ENCODE peak calls at places on chromosomes 6 and 20, in five cellular contexts. One of them, this sample, is unnamed.

GRCh38 chr6:119344306-119344705 is 5.3 kb downstream of the MAN1A1 start:
- DNase-seq in neural crest cell: no peak
- DNase-seq in RWPE1: no peak
- DNase-seq in lower lobe of right lung: no peak
- DNase-seq in AG09319: no peak
- DNase-seq in this sample: no peak

GRCh38 chr6:108117427-108118358 is 43.2 kb upstream of the OSTM1 start:
- DNase-seq in neural crest cell: no peak
- DNase-seq in RWPE1: no peak
- DNase-seq in lower lobe of right lung: peak
- DNase-seq in AG09319: no peak
- DNase-seq in this sample: no peak

GRCh38 chr6:17115251-17116089 is 13.6 kb downstream of the STMND1 start:
- DNase-seq in neural crest cell: no peak
- DNase-seq in RWPE1: peak
- DNase-seq in lower lobe of right lung: no peak
- DNase-seq in AG09319: peak
- DNase-seq in this sample: peak

GRCh38 chr6:115441671-115442070 is 619.0 kb downstream of the FRK start:
- DNase-seq in neural crest cell: no peak
- DNase-seq in RWPE1: no peak
- DNase-seq in lower lobe of right lung: no peak
- DNase-seq in AG09319: peak
- DNase-seq in this sample: no peak

GRCh38 chr20:63014710-63015109 is 7.9 kb upstream of the BHLHE23 start:
- DNase-seq in neural crest cell: peak
- DNase-seq in RWPE1: no peak
- DNase-seq in lower lobe of right lung: no peak
- DNase-seq in AG09319: no peak
- DNase-seq in this sample: no peak

GRCh38 chr6:136069119-136069518 is 181.0 kb downstream of the MTFR2 start:
- DNase-seq in neural crest cell: no peak
- DNase-seq in RWPE1: peak
- DNase-seq in lower lobe of right lung: no peak
- DNase-seq in AG09319: peak
- DNase-seq in this sample: peak

GRCh38 chr20:4289875-4290274 is 274.5 kb upstream of the RNF24 start:
- DNase-seq in neural crest cell: no peak
- DNase-seq in RWPE1: no peak
- DNase-seq in lower lobe of right lung: no peak
- DNase-seq in AG09319: no peak
- DNase-seq in this sample: no peak

GRCh38 chr6:14596410-14596809 is 478.8 kb downstream of the CD83 start:
- DNase-seq in neural crest cell: no peak
- DNase-seq in RWPE1: peak
- DNase-seq in lower lobe of right lung: peak
- DNase-seq in AG09319: no peak
- DNase-seq in this sample: peak

GRCh38 chr6:113634352-113635163 is 222.6 kb upstream of the MARCKS start:
- DNase-seq in neural crest cell: no peak
- DNase-seq in RWPE1: no peak
- DNase-seq in lower lobe of right lung: no peak
- DNase-seq in AG09319: no peak
- DNase-seq in this sample: peak

GRCh38 chr6:17015551-17016381 is 86.1 kb upstream of the STMND1 start:
- DNase-seq in neural crest cell: no peak
- DNase-seq in RWPE1: no peak
- DNase-seq in lower lobe of right lung: peak
- DNase-seq in AG09319: no peak
- DNase-seq in this sample: peak

GRCh38 chr6:151436814-151437213 is 15.1 kb downstream of the RMND1 start:
- DNase-seq in neural crest cell: no peak
- DNase-seq in RWPE1: no peak
- DNase-seq in lower lobe of right lung: no peak
- DNase-seq in AG09319: peak
- DNase-seq in this sample: peak

GRCh38 chr20:53884859-53885654 is 185.3 kb downstream of the BCAS1 start:
- DNase-seq in neural crest cell: no peak
- DNase-seq in RWPE1: no peak
- DNase-seq in lower lobe of right lung: no peak
- DNase-seq in AG09319: no peak
- DNase-seq in this sample: peak

GRCh38 chr20:50729925-50730764 is 1.2 kb upstream of the PARD6B start:
- DNase-seq in neural crest cell: no peak
- DNase-seq in RWPE1: peak
- DNase-seq in lower lobe of right lung: no peak
- DNase-seq in AG09319: no peak
- DNase-seq in this sample: no peak

GRCh38 chr6:45299096-45299581 is 29.0 kb upstream of the RUNX2 start:
- DNase-seq in neural crest cell: no peak
- DNase-seq in RWPE1: no peak
- DNase-seq in lower lobe of right lung: peak
- DNase-seq in AG09319: no peak
- DNase-seq in this sample: no peak

GRCh38 chr6:80454197-80454596 is 347.7 kb downstream of the BCKDHB start:
- DNase-seq in neural crest cell: no peak
- DNase-seq in RWPE1: peak
- DNase-seq in lower lobe of right lung: no peak
- DNase-seq in AG09319: peak
- DNase-seq in this sample: peak

GRCh38 chr6:166435574-166435973 is 52.8 kb upstream of the MPC1 start:
- DNase-seq in neural crest cell: no peak
- DNase-seq in RWPE1: no peak
- DNase-seq in lower lobe of right lung: no peak
- DNase-seq in AG09319: no peak
- DNase-seq in this sample: no peak

GRCh38 chr6:439681-440167 is 48.2 kb downstream of the IRF4 start:
- DNase-seq in neural crest cell: no peak
- DNase-seq in RWPE1: no peak
- DNase-seq in lower lobe of right lung: no peak
- DNase-seq in AG09319: no peak
- DNase-seq in this sample: no peak

GRCh38 chr6:71277926-71278594 is 10.6 kb upstream of the OGFRL1 start:
- DNase-seq in neural crest cell: no peak
- DNase-seq in RWPE1: no peak
- DNase-seq in lower lobe of right lung: no peak
- DNase-seq in AG09319: no peak
- DNase-seq in this sample: peak

GRCh38 chr20:58374027-58374850 is 14.8 kb upstream of the VAPB start:
- DNase-seq in neural crest cell: no peak
- DNase-seq in RWPE1: no peak
- DNase-seq in lower lobe of right lung: peak
- DNase-seq in AG09319: no peak
- DNase-seq in this sample: no peak

GRCh38 chr6:168128631-168129291 is 49.7 kb upstream of the FRMD1 start:
- DNase-seq in neural crest cell: no peak
- DNase-seq in RWPE1: no peak
- DNase-seq in lower lobe of right lung: no peak
- DNase-seq in AG09319: no peak
- DNase-seq in this sample: no peak

GRCh38 chr6:41523957-41524633 is 22.1 kb upstream of the FOXP4 start:
- DNase-seq in neural crest cell: no peak
- DNase-seq in RWPE1: no peak
- DNase-seq in lower lobe of right lung: no peak
- DNase-seq in AG09319: no peak
- DNase-seq in this sample: no peak

GRCh38 chr6:136051140-136051775 is 198.9 kb downstream of the MTFR2 start:
- DNase-seq in neural crest cell: no peak
- DNase-seq in RWPE1: no peak
- DNase-seq in lower lobe of right lung: no peak
- DNase-seq in AG09319: no peak
- DNase-seq in this sample: no peak

GRCh38 chr6:156449128-156449527 is 328.1 kb upstream of the ARID1B start:
- DNase-seq in neural crest cell: no peak
- DNase-seq in RWPE1: peak
- DNase-seq in lower lobe of right lung: no peak
- DNase-seq in AG09319: no peak
- DNase-seq in this sample: peak
- TF ChIP-seq CTCF in neural crest cell: no peak
- TF ChIP-seq CTCF in RWPE1: peak
- TF ChIP-seq CTCF in lower lobe of right lung: no peak
- TF ChIP-seq CTCF in AG09319: no peak
- TF ChIP-seq CTCF in this sample: peak

DNA sequence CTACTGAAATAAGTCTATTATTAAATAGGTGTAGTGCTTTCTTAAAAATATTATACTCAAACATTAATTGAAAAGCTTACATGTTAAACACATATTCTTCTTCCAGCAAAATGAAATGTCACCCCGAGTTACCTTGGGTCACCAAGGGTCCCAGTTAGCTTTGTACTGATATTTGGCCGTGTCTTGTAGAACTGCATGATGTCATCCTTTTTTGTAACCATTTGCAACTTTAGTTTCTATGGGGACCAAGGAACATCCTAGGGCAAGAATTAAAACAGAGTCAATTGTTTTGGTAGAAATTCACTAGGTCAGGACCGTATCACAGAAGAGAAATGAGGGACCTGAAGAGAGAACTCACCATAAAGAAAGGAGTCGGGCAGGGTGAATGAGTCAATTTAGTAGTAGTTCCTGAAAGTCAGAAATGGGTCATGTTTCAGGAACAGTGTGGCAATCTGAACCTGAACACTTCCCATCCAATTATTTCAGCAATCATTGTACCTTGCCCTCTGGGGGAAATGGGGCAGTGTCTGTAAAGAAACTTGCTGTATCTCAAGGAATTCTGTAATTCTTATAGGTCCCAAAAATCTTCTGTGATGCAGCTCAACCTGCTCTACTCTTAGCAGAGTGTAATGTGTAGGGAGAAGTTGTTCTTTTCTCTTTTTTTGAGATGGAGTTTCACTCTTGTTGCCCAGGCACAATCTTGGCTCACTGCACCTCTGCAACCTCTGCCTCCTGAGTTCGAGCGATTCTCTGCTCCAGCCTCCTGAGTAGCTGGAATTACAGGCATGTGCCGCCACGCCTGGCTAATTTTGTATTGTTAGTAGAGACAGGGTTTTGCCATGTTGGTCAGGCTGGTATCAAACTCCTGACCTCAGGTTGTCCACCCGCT is 5.4 kb upstream of the AKAP7 start:
- DNase-seq in neural crest cell: no peak
- DNase-seq in RWPE1: peak
- DNase-seq in lower lobe of right lung: no peak
- DNase-seq in AG09319: no peak
- DNase-seq in this sample: peak
- TF ChIP-seq CTCF in neural crest cell: no peak
- TF ChIP-seq CTCF in RWPE1: no peak
- TF ChIP-seq CTCF in lower lobe of right lung: no peak
- TF ChIP-seq CTCF in AG09319: no peak
- TF ChIP-seq CTCF in this sample: no peak

GRCh38 chr6:147970970-147971369 is 371.7 kb upstream of the SASH1 start:
- DNase-seq in neural crest cell: no peak
- DNase-seq in RWPE1: no peak
- DNase-seq in lower lobe of right lung: no peak
- DNase-seq in AG09319: no peak
- DNase-seq in this sample: peak
- TF ChIP-seq CTCF in neural crest cell: peak
- TF ChIP-seq CTCF in RWPE1: no peak
- TF ChIP-seq CTCF in lower lobe of right lung: no peak
- TF ChIP-seq CTCF in AG09319: no peak
- TF ChIP-seq CTCF in this sample: peak

GRCh38 chr6:155181498-155181897 is 82.3 kb upstream of the CLDN20 start:
- DNase-seq in neural crest cell: no peak
- DNase-seq in RWPE1: no peak
- DNase-seq in lower lobe of right lung: no peak
- DNase-seq in AG09319: no peak
- DNase-seq in this sample: no peak

GRCh38 chr6:155174576-155175174 is 89.1 kb upstream of the CLDN20 start:
- DNase-seq in neural crest cell: peak
- DNase-seq in RWPE1: peak
- DNase-seq in lower lobe of right lung: no peak
- DNase-seq in AG09319: peak
- DNase-seq in this sample: peak

GRCh38 chr6:155182103-155182502 is 81.7 kb upstream of the CLDN20 start:
- DNase-seq in neural crest cell: no peak
- DNase-seq in RWPE1: no peak
- DNase-seq in lower lobe of right lung: no peak
- DNase-seq in AG09319: no peak
- DNase-seq in this sample: no peak

GRCh38 chr6:155183095-155183494 is 80.7 kb upstream of the CLDN20 start:
- DNase-seq in neural crest cell: peak
- DNase-seq in RWPE1: no peak
- DNase-seq in lower lobe of right lung: no peak
- DNase-seq in AG09319: no peak
- DNase-seq in this sample: no peak

GRCh38 chr6:155177369-155177961 is 86.3 kb upstream of the CLDN20 start:
- DNase-seq in neural crest cell: peak
- DNase-seq in RWPE1: peak
- DNase-seq in lower lobe of right lung: no peak
- DNase-seq in AG09319: peak
- DNase-seq in this sample: peak
- TF ChIP-seq CTCF in neural crest cell: peak
- TF ChIP-seq CTCF in RWPE1: peak
- TF ChIP-seq CTCF in lower lobe of right lung: peak
- TF ChIP-seq CTCF in AG09319: peak
- TF ChIP-seq CTCF in this sample: peak

GRCh38 chr6:37021356-37022129 is 16.1 kb downstream of the FGD2 start:
- DNase-seq in neural crest cell: no peak
- DNase-seq in RWPE1: no peak
- DNase-seq in lower lobe of right lung: no peak
- DNase-seq in AG09319: no peak
- DNase-seq in this sample: peak
- TF ChIP-seq CTCF in neural crest cell: peak
- TF ChIP-seq CTCF in RWPE1: peak
- TF ChIP-seq CTCF in lower lobe of right lung: peak
- TF ChIP-seq CTCF in AG09319: peak
- TF ChIP-seq CTCF in this sample: peak

DNA sequence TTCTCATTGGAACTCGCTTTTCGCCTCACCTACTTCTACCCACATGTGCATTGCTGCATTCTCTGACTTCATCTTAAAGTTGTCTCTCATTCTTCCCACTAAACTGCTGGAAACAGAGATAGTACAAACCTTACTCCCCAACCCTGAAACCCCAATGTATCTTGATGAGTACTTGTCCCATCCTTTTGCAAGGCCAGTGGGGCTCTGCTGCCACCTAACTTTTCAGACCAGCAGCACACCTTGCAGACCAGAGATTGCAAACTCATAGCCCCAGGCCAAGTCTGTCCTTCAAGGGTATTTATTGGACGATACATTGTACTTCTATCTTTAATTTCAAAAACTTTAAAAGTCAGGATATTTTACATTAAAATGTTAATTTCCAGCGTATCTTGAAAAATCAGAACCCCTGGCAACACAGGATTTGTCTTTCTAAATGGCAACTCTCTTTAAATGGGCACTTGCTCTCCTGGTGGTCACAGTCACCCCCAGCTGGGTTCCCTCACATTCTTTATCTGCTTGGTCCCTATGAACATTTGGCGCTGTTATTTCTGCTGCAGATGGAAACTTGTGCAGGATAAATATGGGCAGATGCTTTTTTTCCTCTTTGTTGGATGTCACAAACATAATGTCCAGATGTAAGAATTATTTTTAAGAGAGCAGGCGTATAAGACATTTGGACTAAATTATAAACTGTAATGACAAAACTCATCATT is 83.9 kb downstream of the SOD2 start:
- DNase-seq in neural crest cell: no peak
- DNase-seq in RWPE1: peak
- DNase-seq in lower lobe of right lung: no peak
- DNase-seq in AG09319: no peak
- DNase-seq in this sample: peak
- TF ChIP-seq CTCF in neural crest cell: peak
- TF ChIP-seq CTCF in RWPE1: peak
- TF ChIP-seq CTCF in lower lobe of right lung: no peak
- TF ChIP-seq CTCF in AG09319: peak
- TF ChIP-seq CTCF in this sample: peak

This sample was measured in epithelial cell of esophagus.